ENCODE peak calls at places on chromosomes 11 and 22, in four cellular contexts. One of them, this sample, is unnamed.

GRCh38 chr11:131684111-131685060 is 314.0 kb downstream of the NTM start:
- DNase-seq in HepG2: no peak
- DNase-seq in K562: no peak
- DNase-seq in GM12878: no peak
- DNase-seq in this sample: no peak

GRCh38 chr22:31210830-31211503 is 1.1 kb upstream of the LIMK2 start:
- DNase-seq in K562: no peak
- DNase-seq in HepG2: peak; percentile 93
- DNase-seq in GM12878: no peak
- DNase-seq in this sample: no peak

GRCh38 chr11:114296190-114296978 is at the start of gene NNMT:
- DNase-seq in GM12878: no peak
- DNase-seq in K562: no peak
- DNase-seq in HepG2: no peak
- DNase-seq in this sample: no peak

GRCh38 chr11:92409956-92410355 is 185.3 kb downstream of the FAT3 start:
- DNase-seq in K562: no peak
- DNase-seq in GM12878: no peak
- DNase-seq in HepG2: no peak
- DNase-seq in this sample: no peak

GRCh38 chr11:130145975-130146776 is 13.4 kb upstream of the ST14 start:
- DNase-seq in HepG2: peak; percentile 65
- DNase-seq in GM12878: no peak
- DNase-seq in K562: no peak
- DNase-seq in this sample: peak; percentile 90

GRCh38 chr22:38554281-38554680 is 15.7 kb downstream of the DMC1 start:
- DNase-seq in K562: no peak
- DNase-seq in GM12878: no peak
- DNase-seq in HepG2: no peak
- DNase-seq in this sample: no peak

GRCh38 chr22:30238661-30239420 is 7.7 kb downstream of the LIF start:
- DNase-seq in GM12878: no peak
- DNase-seq in HepG2: no peak
- DNase-seq in K562: peak; percentile 65
- DNase-seq in this sample: peak; percentile 50

GRCh38 chr11:126487711-126488110 is 132.2 kb downstream of the ST3GAL4 start:
- DNase-seq in HepG2: no peak
- DNase-seq in GM12878: no peak
- DNase-seq in K562: no peak
- DNase-seq in this sample: no peak

GRCh38 chr11:31499576-31500178 is 9.7 kb downstream of the IMMP1L start:
- DNase-seq in GM12878: no peak
- DNase-seq in K562: no peak
- DNase-seq in HepG2: no peak
- DNase-seq in this sample: no peak

GRCh38 chr11:38159038-38159437 is 1561.0 kb upstream of the RAG2 start:
- DNase-seq in HepG2: no peak
- DNase-seq in K562: no peak
- DNase-seq in GM12878: no peak
- DNase-seq in this sample: no peak

GRCh38 chr11:38156495-38157146 is 1558.6 kb upstream of the RAG2 start:
- DNase-seq in K562: peak; percentile 14
- DNase-seq in HepG2: no peak
- DNase-seq in GM12878: no peak
- DNase-seq in this sample: no peak

GRCh38 chr11:38153985-38154384 is 1555.9 kb upstream of the RAG2 start:
- DNase-seq in K562: no peak
- DNase-seq in GM12878: no peak
- DNase-seq in HepG2: no peak
- DNase-seq in this sample: no peak
- TF ChIP-seq SP1 in K562: no peak
- TF ChIP-seq SP1 in GM12878: no peak
- TF ChIP-seq SP1 in HepG2: no peak
- TF ChIP-seq SP1 in this sample: no peak

GRCh38 chr22:46634011-46634699 is 14.0 kb downstream of the GRAMD4 start:
- DNase-seq in HepG2: no peak
- DNase-seq in K562: no peak
- DNase-seq in GM12878: no peak
- DNase-seq in this sample: no peak
- TF ChIP-seq ESRRA in HepG2: no peak
- TF ChIP-seq ESRRA in K562: no peak
- TF ChIP-seq ESRRA in GM12878: no peak
- TF ChIP-seq ESRRA in this sample: no peak

GRCh38 chr11:46064221-46064620 is 57.0 kb downstream of the PHF21A start:
- DNase-seq in HepG2: no peak
- DNase-seq in GM12878: no peak
- DNase-seq in K562: no peak
- DNase-seq in this sample: no peak
- TF ChIP-seq SP1 in HepG2: no peak
- TF ChIP-seq SP1 in GM12878: no peak
- TF ChIP-seq SP1 in K562: no peak
- TF ChIP-seq SP1 in this sample: no peak

DNA sequence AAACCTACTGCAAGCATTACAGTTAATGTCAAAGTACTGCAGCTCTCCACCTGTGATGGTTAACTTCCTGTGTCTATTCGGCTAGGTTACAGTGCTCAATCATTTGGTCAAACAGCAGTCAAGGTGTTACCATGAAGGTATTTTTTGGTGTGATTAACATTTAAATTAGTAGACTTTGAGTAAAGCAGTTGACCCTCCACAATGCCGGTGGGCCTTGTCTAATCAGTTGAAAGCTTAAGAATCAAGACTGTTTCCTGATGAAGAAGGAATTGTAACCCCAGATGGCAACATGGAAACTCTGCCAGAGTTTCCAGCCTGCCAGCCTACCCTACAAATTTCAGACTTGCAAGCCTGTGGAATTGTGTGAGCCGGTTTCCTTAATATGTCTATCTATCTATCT is 683.9 kb downstream of the BRD1 start:
- DNase-seq in K562: no peak
- DNase-seq in HepG2: no peak
- DNase-seq in GM12878: no peak
- DNase-seq in this sample: no peak
- TF ChIP-seq ESRRA in K562: no peak
- TF ChIP-seq ESRRA in HepG2: no peak
- TF ChIP-seq ESRRA in GM12878: no peak
- TF ChIP-seq ESRRA in this sample: no peak

GRCh38 chr11:121520243-121521144 is 67.7 kb upstream of the SORL1-AS1 start:
- DNase-seq in K562: no peak
- DNase-seq in HepG2: no peak
- DNase-seq in GM12878: no peak
- DNase-seq in this sample: no peak
- TF ChIP-seq SP1 in K562: no peak
- TF ChIP-seq SP1 in HepG2: no peak
- TF ChIP-seq SP1 in GM12878: no peak
- TF ChIP-seq SP1 in this sample: no peak

This sample was measured in WTC11.